ENCODE peak calls at places on chromosomes 5 and 9, in nine cellular contexts. One of them, this sample, is unnamed.

GRCh38 chr9:135898634-135899407 is 8.5 kb downstream of the CAMSAP1 start:
- DNase-seq in stimulated activated CD8-positive, alpha-beta memory T cell treated with anti-CD3 and anti-CD28 coated beads, Interleukin-7, amount 100 ng/mL, for 24 hours: no peak
- DNase-seq in iPS-NIHi11: no peak
- DNase-seq in HEK293T: no peak
- DNase-seq in cardiac muscle cell: no peak
- DNase-seq in HS-5: peak
- DNase-seq in brain microvascular endothelial cell: no peak
- DNase-seq in naive thymus-derived CD8-positive, alpha-beta T cell: peak
- DNase-seq in H4: peak
- DNase-seq in this sample: no peak

GRCh38 chr9:17942498-17942897 is 363.6 kb downstream of the SH3GL2 start:
- DNase-seq in stimulated activated CD8-positive, alpha-beta memory T cell treated with anti-CD3 and anti-CD28 coated beads, Interleukin-7, amount 100 ng/mL, for 24 hours: no peak
- DNase-seq in iPS-NIHi11: no peak
- DNase-seq in HEK293T: no peak
- DNase-seq in cardiac muscle cell: no peak
- DNase-seq in HS-5: no peak
- DNase-seq in brain microvascular endothelial cell: no peak
- DNase-seq in naive thymus-derived CD8-positive, alpha-beta T cell: no peak
- DNase-seq in H4: no peak
- DNase-seq in this sample: no peak

GRCh38 chr5:55620781-55621180 is 86.0 kb upstream of the PLPP1 start:
- DNase-seq in stimulated activated CD8-positive, alpha-beta memory T cell treated with anti-CD3 and anti-CD28 coated beads, Interleukin-7, amount 100 ng/mL, for 24 hours: no peak
- DNase-seq in iPS-NIHi11: no peak
- DNase-seq in HEK293T: no peak
- DNase-seq in cardiac muscle cell: no peak
- DNase-seq in HS-5: no peak
- DNase-seq in brain microvascular endothelial cell: no peak
- DNase-seq in naive thymus-derived CD8-positive, alpha-beta T cell: no peak
- DNase-seq in H4: no peak
- DNase-seq in this sample: no peak

GRCh38 chr5:146079695-146080361 is 25.5 kb downstream of the PLAC8L1 start:
- DNase-seq in stimulated activated CD8-positive, alpha-beta memory T cell treated with anti-CD3 and anti-CD28 coated beads, Interleukin-7, amount 100 ng/mL, for 24 hours: no peak
- DNase-seq in iPS-NIHi11: no peak
- DNase-seq in HEK293T: no peak
- DNase-seq in cardiac muscle cell: no peak
- DNase-seq in HS-5: peak
- DNase-seq in brain microvascular endothelial cell: no peak
- DNase-seq in naive thymus-derived CD8-positive, alpha-beta T cell: no peak
- DNase-seq in H4: peak
- DNase-seq in this sample: no peak

GRCh38 chr5:342501-343460 is 21.3 kb downstream of the AHRR start:
- DNase-seq in stimulated activated CD8-positive, alpha-beta memory T cell treated with anti-CD3 and anti-CD28 coated beads, Interleukin-7, amount 100 ng/mL, for 24 hours: no peak
- DNase-seq in iPS-NIHi11: no peak
- DNase-seq in HEK293T: peak
- DNase-seq in cardiac muscle cell: no peak
- DNase-seq in HS-5: no peak
- DNase-seq in brain microvascular endothelial cell: no peak
- DNase-seq in naive thymus-derived CD8-positive, alpha-beta T cell: no peak
- DNase-seq in H4: no peak
- DNase-seq in this sample: no peak

GRCh38 chr9:124665391-124666058 is 105.6 kb downstream of the NR6A1 start:
- DNase-seq in stimulated activated CD8-positive, alpha-beta memory T cell treated with anti-CD3 and anti-CD28 coated beads, Interleukin-7, amount 100 ng/mL, for 24 hours: no peak
- DNase-seq in iPS-NIHi11: no peak
- DNase-seq in HEK293T: no peak
- DNase-seq in cardiac muscle cell: no peak
- DNase-seq in HS-5: peak
- DNase-seq in brain microvascular endothelial cell: no peak
- DNase-seq in naive thymus-derived CD8-positive, alpha-beta T cell: no peak
- DNase-seq in H4: peak
- DNase-seq in this sample: no peak

GRCh38 chr5:93249651-93250289 is 331.2 kb downstream of the NR2F1-AS1 start:
- DNase-seq in stimulated activated CD8-positive, alpha-beta memory T cell treated with anti-CD3 and anti-CD28 coated beads, Interleukin-7, amount 100 ng/mL, for 24 hours: no peak
- DNase-seq in iPS-NIHi11: no peak
- DNase-seq in HEK293T: peak
- DNase-seq in cardiac muscle cell: no peak
- DNase-seq in HS-5: no peak
- DNase-seq in brain microvascular endothelial cell: peak
- DNase-seq in naive thymus-derived CD8-positive, alpha-beta T cell: no peak
- DNase-seq in H4: peak
- DNase-seq in this sample: no peak

GRCh38 chr5:1006656-1007071 is 1.9 kb upstream of the NKD2 start:
- DNase-seq in stimulated activated CD8-positive, alpha-beta memory T cell treated with anti-CD3 and anti-CD28 coated beads, Interleukin-7, amount 100 ng/mL, for 24 hours: no peak
- DNase-seq in iPS-NIHi11: no peak
- DNase-seq in HEK293T: no peak
- DNase-seq in cardiac muscle cell: no peak
- DNase-seq in HS-5: no peak
- DNase-seq in brain microvascular endothelial cell: no peak
- DNase-seq in naive thymus-derived CD8-positive, alpha-beta T cell: no peak
- DNase-seq in H4: no peak
- DNase-seq in this sample: no peak

GRCh38 chr9:94882953-94883641 is 156.6 kb downstream of the AOPEP start:
- DNase-seq in stimulated activated CD8-positive, alpha-beta memory T cell treated with anti-CD3 and anti-CD28 coated beads, Interleukin-7, amount 100 ng/mL, for 24 hours: no peak
- DNase-seq in iPS-NIHi11: no peak
- DNase-seq in HEK293T: no peak
- DNase-seq in cardiac muscle cell: peak
- DNase-seq in HS-5: no peak
- DNase-seq in brain microvascular endothelial cell: no peak
- DNase-seq in naive thymus-derived CD8-positive, alpha-beta T cell: no peak
- DNase-seq in H4: no peak
- DNase-seq in this sample: no peak

GRCh38 chr5:103255666-103256065 is 2.9 kb upstream of the MACIR start:
- DNase-seq in stimulated activated CD8-positive, alpha-beta memory T cell treated with anti-CD3 and anti-CD28 coated beads, Interleukin-7, amount 100 ng/mL, for 24 hours: no peak
- DNase-seq in iPS-NIHi11: no peak
- DNase-seq in HEK293T: no peak
- DNase-seq in cardiac muscle cell: no peak
- DNase-seq in HS-5: no peak
- DNase-seq in brain microvascular endothelial cell: no peak
- DNase-seq in naive thymus-derived CD8-positive, alpha-beta T cell: no peak
- DNase-seq in H4: no peak
- DNase-seq in this sample: no peak

GRCh38 chr5:127813633-127814171 is 110.5 kb downstream of the CCDC192 start:
- DNase-seq in stimulated activated CD8-positive, alpha-beta memory T cell treated with anti-CD3 and anti-CD28 coated beads, Interleukin-7, amount 100 ng/mL, for 24 hours: no peak
- DNase-seq in iPS-NIHi11: no peak
- DNase-seq in HEK293T: no peak
- DNase-seq in cardiac muscle cell: no peak
- DNase-seq in HS-5: peak
- DNase-seq in brain microvascular endothelial cell: peak
- DNase-seq in naive thymus-derived CD8-positive, alpha-beta T cell: no peak
- DNase-seq in H4: no peak
- DNase-seq in this sample: no peak